ENCODE peak calls at places on chromosomes 3 and 15, in ten cellular contexts. N is activated CD8-positive, alpha-beta memory T cell treated with anti-CD3 and anti-CD28 coated beads, Interleukin-2, amount 50 U/mL, for 48 hours; T is NCI-H774; P is 8988T; S is substantia nigra; F is GM23248; A is T-helper 1 cell; J is NCI-H2029; Z is NCI-H748 treated with DMSO at 0.1 percent for 48 hours; Q is nephron progenitor cell. C is an unnamed sample.

GRCh38 chr3:149170672-149171071 is 41.2 kb downstream of the HPS3 start:
- DNase-seq in N (no peak), T (no peak), P (no peak), S (no peak), F (peak; percentile 47), A (no peak), J (no peak), Z (no peak), Q (no peak), C (no peak)

GRCh38 chr15:63712828-63713520 is 115.8 kb downstream of the FBXL22 start:
- DNase-seq in N (no peak), T (no peak), P (no peak), S (no peak), F (no peak), A (no peak), J (no peak), Z (no peak), Q (no peak), C (no peak)

GRCh38 chr15:75902129-75902557 is 1.5 kb upstream of the FBXO22 start:
- DNase-seq in N (no peak), T (no peak), P (no peak), S (no peak), F (no peak), A (no peak), J (no peak), Z (no peak), Q (no peak), C (no peak)

GRCh38 chr15:50044406-50044805 is 74.6 kb downstream of the ATP8B4 start:
- DNase-seq in N (no peak), T (no peak), P (no peak), S (no peak), F (no peak), A (no peak), J (no peak), Z (no peak), Q (no peak), C (no peak)

GRCh38 chr3:189118896-189119295 is 52.9 kb upstream of the TPRG1 start:
- DNase-seq in N (no peak), T (no peak), P (no peak), S (no peak), F (no peak), A (no peak), J (no peak), Z (no peak), Q (no peak), C (peak; percentile 73)

GRCh38 chr3:82157952-82158351 is 396.5 kb upstream of the GBE1 start:
- DNase-seq in N (no peak), T (no peak), P (no peak), S (no peak), F (peak; percentile 84), A (no peak), J (no peak), Z (no peak), Q (no peak), C (peak; percentile 56)

GRCh38 chr3:197750863-197751737 is 1.4 kb downstream of the FYTTD1 start:
- DNase-seq in N (peak; percentile 70), T (no peak), P (no peak), S (no peak), F (peak; percentile 77), A (no peak), J (no peak), Z (no peak), Q (peak; percentile 17), C (peak; percentile 42)

GRCh38 chr3:53269888-53270880 is 14.4 kb upstream of the TKT start:
- DNase-seq in N (no peak), T (peak; percentile 37), P (no peak), S (peak; percentile 54), F (peak; percentile 98), A (no peak), J (peak; percentile 49), Z (peak; percentile 19), Q (peak; percentile 35), C (peak; percentile 100)

GRCh38 chr15:57969355-57969754 is 96.2 kb downstream of the ALDH1A2 start:
- DNase-seq in N (no peak), T (no peak), P (no peak), S (no peak), F (peak; percentile 9), A (no peak), J (no peak), Z (peak; percentile 1), Q (no peak), C (peak; percentile 8)

GRCh38 chr3:191528589-191528988 is 67.6 kb downstream of the PYDC2 start:
- DNase-seq in N (no peak), T (no peak), P (no peak), S (no peak), F (no peak), A (no peak), J (no peak), Z (no peak), Q (no peak), C (peak; percentile 56)

GRCh38 chr3:193391902-193392301 is 13.3 kb upstream of the ATP13A5 start:
- DNase-seq in N (no peak), T (no peak), P (no peak), S (no peak), F (no peak), A (no peak), J (peak; percentile 54), Z (no peak), Q (no peak), C (peak; percentile 83)